ENCODE peak calls at places on chromosome 16, in eight cellular contexts. U is K562; T is SK-N-SH; E is mesenchymal stem cell; G is fibroblast of pulmonary artery; Y is A549; P is colonic mucosa; F is CD8-positive, alpha-beta T cell. V is an unnamed sample.

GRCh38 chr16:50594332-50595260 is 46.4 kb downstream of the NKD1 start:
- DNase-seq in P (no peak), U (no peak), G (no peak), E (no peak), T (no peak), Y (no peak), F (no peak), V (no peak)

GRCh38 chr16:11671676-11672075 is 3.4 kb downstream of the SNN start:
- DNase-seq in P (no peak), U (no peak), E (no peak), G (no peak), Y (no peak), T (no peak), F (no peak), V (no peak)

GRCh38 chr16:35631261-35631945 is 2172.0 kb downstream of the TP53TG3F start:
- DNase-seq in Y (no peak), F (no peak), P (no peak), E (no peak), T (no peak), U (no peak), G (no peak), V (no peak)

GRCh38 chr16:50467943-50468748 is 80.0 kb upstream of the NKD1 start:
- DNase-seq in P (no peak), T (peak), Y (no peak), F (peak), U (peak), E (no peak), G (no peak), V (no peak)

GRCh38 chr16:59201160-59201559 is 467.0 kb upstream of the GOT2 start:
- DNase-seq in G (no peak), Y (no peak), P (no peak), U (no peak), E (no peak), F (no peak), T (no peak), V (no peak)

GRCh38 chr16:9107025-9107970 is 15.9 kb downstream of the HAPSTR1 start:
- DNase-seq in P (no peak), F (no peak), G (no peak), E (no peak), T (no peak), U (no peak), Y (no peak), V (no peak)

GRCh38 chr16:11675561-11676511 is 7.6 kb downstream of the SNN start:
- DNase-seq in U (no peak), Y (peak), F (peak), E (no peak), G (no peak), T (no peak), P (peak), V (peak)

GRCh38 chr16:31006086-31006385 is 4.4 kb downstream of the STX1B start:
- DNase-seq in G (no peak), F (no peak), T (peak), E (no peak), U (no peak), P (no peak), Y (no peak), V (no peak)

GRCh38 chr16:63890723-63891122 is 1231.1 kb downstream of the CDH11 start:
- DNase-seq in F (no peak), E (no peak), G (no peak), T (no peak), Y (no peak), U (no peak), P (no peak), V (no peak)

GRCh38 chr16:86975445-86975844 is 341.7 kb downstream of the C16orf95 start:
- DNase-seq in U (peak), E (peak), P (no peak), Y (peak), T (peak), G (peak), F (no peak), V (no peak)

GRCh38 chr16:15548482-15548891 is 94.5 kb downstream of the MARF1 start:
- DNase-seq in T (no peak), Y (peak), F (no peak), P (no peak), E (no peak), U (no peak), G (no peak), V (no peak)

DNA sequence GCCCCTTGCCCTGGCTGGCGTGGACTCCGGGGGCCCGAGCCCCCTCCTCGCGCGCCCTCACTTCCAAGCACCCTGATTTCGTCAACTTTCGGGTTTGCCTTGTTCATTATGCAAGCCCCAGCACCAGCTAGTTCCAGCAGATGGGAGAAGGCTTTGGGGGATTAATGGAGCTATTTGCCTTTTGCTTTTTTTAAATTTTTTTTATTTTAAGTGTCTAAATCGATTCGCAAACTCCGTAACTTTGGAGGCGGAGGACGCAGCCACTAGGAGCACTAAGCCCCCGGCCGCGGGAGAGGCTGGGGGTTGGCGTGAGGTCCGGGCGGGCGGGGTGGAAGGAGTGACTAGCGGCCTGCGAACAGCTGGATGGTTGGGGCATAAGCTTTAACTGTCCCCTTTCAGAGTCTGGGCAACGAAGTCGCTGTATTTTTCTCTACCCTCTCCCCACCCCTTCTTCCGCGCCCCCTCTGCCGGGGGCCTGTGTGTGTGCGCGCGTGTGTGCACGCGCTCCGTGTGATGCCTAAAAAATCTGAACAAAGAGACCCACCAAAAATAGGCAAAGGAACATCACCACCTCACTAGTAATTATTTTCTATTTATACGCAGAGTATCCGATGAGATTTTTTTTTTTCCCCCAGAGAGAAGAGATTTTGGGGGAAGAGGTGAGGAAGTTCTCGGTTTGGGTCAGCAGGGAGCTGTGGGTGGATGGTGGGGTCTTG is 2.1 kb downstream of the SHISA9 start:
- DNase-seq in P (no peak), G (no peak), U (no peak), T (peak), E (no peak), Y (no peak), F (no peak), V (no peak)
- H3K4me3 ChIP-seq in P (no peak), G (no peak), U (no peak), T (no peak), E (peak), Y (peak), F (no peak), V (no peak)

GRCh38 chr16:28937222-28937876 is 5.6 kb downstream of the CD19 start:
- DNase-seq in U (no peak), P (no peak), T (no peak), F (no peak), Y (no peak), E (no peak), G (no peak), V (no peak)

GRCh38 chr16:28938721-28939120 is 7.0 kb downstream of the CD19 start:
- DNase-seq in E (no peak), G (no peak), U (no peak), Y (no peak), P (no peak), F (no peak), T (no peak), V (no peak)

GRCh38 chr16:28935924-28936783 is 4.4 kb downstream of the CD19 start:
- DNase-seq in E (peak), F (peak), Y (peak), G (peak), T (peak), U (peak), P (peak), V (peak)

GRCh38 chr16:28935333-28935732 is 3.6 kb downstream of the CD19 start:
- DNase-seq in E (no peak), U (no peak), F (no peak), P (no peak), T (no peak), G (no peak), Y (no peak), V (no peak)

DNA sequence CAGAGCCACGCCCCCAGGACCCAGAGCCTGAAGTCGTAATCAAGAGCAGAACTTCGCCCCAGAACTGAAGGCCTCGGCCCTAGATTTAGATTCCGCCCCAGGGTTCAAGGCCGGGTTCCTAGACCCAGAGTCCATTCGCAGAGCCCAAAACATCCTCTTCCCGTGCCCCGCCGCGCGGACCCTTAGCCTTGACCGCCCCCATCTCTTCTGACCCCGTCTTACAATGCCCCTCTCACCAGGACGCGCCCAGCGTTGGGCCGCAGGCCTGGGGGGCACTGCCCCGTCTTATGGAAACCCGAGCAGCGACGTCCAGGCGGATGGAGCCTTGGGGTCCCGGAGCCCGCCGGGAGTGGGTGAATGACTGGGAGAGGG is 5.0 kb downstream of the CD19 start:
- DNase-seq in P (no peak), F (no peak), Y (no peak), T (no peak), U (no peak), E (no peak), G (no peak), V (no peak)
- H3K4me3 ChIP-seq in P (no peak), F (peak), Y (no peak), T (no peak), U (no peak), E (no peak), G (no peak), V (no peak)

GRCh38 chr16:4957420-4957719 is 760 bp upstream of the SEC14L5 start:
- DNase-seq in Y (no peak), T (no peak), E (no peak), P (no peak), G (no peak), U (no peak), F (no peak), V (no peak)
- H3K4me3 ChIP-seq in Y (peak), T (peak), E (peak), P (peak), G (peak), U (peak), F (peak), V (peak)

GRCh38 chr16:2024026-2024425 is 2.7 kb upstream of the NHERF2 start:
- DNase-seq in Y (no peak), F (no peak), U (no peak), E (no peak), G (no peak), P (no peak), T (no peak), V (no peak)
- H3K4me3 ChIP-seq in Y (no peak), F (no peak), U (no peak), E (no peak), G (no peak), P (no peak), T (no peak), V (no peak)

DNA sequence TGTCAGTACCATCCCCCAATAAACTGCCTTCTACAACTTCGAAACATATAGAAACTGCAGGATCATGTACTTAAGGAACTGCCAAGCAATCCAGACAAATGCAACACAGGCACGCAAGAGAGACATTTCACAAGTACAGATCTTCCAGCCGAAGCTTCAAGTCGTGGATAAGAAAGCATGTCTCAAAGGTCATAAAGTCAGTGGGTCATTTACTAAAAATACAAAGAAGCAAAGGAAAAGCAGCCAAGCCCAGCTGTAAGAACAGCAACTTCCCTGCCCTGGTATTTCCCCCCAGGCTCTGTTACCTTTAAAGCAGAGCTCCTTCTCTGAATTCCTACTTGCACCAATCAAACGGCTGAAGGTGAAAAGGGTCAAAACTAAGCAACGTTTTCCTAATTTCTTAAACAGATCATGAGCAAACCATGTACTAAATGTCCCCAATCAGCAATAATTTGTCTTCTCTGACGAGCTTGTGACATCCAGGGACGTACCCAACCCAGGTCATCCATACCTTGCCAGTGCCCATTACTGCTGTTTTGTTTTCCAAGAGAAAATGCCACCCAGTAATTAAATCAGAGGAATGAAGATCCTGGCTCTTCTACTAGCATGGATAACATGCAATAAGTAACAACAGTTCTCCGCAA is 1.7 kb downstream of the AKTIP start:
- DNase-seq in P (no peak), G (no peak), F (no peak), T (no peak), Y (no peak), E (peak), U (no peak), V (no peak)
- H3K4me3 ChIP-seq in P (peak), G (no peak), F (peak), T (peak), Y (peak), E (peak), U (no peak), V (peak)

GRCh38 chr16:89314357-89314756 is 96.9 kb downstream of the ZNF778 start:
- DNase-seq in G (no peak), Y (no peak), F (peak), T (no peak), E (no peak), U (no peak), P (no peak), V (no peak)
- H3K4me3 ChIP-seq in G (no peak), Y (no peak), F (no peak), T (no peak), E (no peak), U (no peak), P (no peak), V (no peak)

DNA sequence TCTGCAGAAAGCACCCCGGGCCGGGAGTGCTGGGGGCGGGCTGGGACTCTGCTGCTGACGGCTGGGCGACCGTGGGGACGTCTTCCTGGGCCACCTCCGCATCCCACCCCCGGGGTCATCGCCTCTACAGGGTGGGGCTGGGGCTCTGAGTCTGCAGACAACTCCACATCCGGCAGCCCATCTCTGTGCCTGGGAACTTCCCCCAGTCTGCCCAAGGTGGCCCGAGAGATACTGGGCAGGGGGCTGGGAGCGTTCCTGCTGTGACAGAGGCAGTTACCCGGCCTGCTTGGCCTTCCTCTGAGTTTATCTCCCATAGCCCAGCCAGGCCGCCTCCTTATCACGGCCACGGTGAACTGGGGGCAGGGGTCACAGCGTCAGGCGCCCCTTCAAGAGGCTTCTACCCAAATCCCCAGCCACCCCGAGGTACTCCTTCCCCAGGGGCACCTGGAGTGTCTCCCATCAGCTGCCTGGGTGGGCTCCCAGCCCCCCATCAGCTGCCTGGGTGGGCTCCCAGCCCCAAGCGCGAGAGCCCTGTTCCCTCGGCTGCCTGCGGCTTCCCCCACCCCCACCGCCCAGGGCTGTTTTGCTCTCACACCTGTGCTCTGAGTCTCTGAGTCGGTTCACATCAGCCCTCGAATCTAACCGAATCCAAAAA is 15.5 kb upstream of the CBFA2T3 start:
- DNase-seq in Y (no peak), E (no peak), U (peak), P (no peak), G (no peak), T (no peak), F (no peak), V (no peak)
- H3K4me3 ChIP-seq in Y (no peak), E (no peak), U (peak), P (no peak), G (no peak), T (no peak), F (no peak), V (no peak)

GRCh38 chr16:4315185-4316102 is at the start of gene GLIS2:
- DNase-seq in P (peak), F (peak), Y (peak), T (peak), U (peak), E (peak), G (peak), V (no peak)
- H3K4me3 ChIP-seq in P (peak), F (peak), Y (peak), T (peak), U (peak), E (peak), G (peak), V (peak)

DNA sequence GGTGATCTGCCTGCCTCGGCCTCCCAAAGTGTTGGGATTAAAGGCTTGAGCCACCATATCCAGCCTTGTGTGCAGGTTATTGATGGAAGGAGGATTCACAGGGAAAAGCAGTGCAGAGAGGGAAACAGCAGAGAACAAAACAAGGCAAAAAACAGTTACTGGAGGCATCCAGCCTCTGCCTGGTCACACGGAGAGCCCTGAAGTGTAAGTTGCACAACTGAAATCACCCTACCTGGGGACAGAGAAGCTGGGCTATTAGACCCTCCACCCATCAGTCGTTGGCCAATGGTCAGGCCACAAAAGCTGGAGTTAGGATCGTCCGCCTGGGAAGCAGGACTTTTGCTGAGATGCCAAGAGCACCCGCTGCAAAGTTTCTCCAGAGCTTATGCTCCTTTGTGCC is 57.9 kb upstream of the BCO1 start:
- DNase-seq in U (no peak), T (no peak), F (no peak), Y (no peak), G (no peak), E (no peak), P (no peak), V (no peak)
- H3K4me3 ChIP-seq in U (no peak), T (no peak), F (no peak), Y (peak), G (no peak), E (peak), P (no peak), V (no peak)

DNA sequence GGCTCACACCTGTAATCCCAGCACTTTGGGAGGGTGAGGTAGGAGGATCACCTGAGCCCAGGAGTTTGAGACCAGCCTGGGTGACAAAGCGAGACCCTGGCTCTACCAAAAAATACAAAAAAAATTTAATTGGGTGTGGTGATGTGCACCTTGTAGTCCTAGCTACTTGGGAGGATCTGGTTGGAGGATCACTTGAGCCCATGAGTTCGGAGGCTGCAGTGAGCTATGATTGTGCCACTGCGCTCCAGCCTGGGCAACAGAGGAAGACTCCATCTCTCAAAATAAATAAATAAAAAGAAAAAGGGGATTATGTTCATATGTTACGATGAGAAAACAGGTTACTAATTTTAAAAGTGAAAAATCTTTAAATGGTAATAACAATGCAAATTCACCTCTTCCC is 996 bp downstream of the MLKL start:
- DNase-seq in P (no peak), T (no peak), G (no peak), E (no peak), F (no peak), Y (no peak), U (no peak), V (no peak)
- H3K4me3 ChIP-seq in P (peak), T (no peak), G (peak), E (peak), F (no peak), Y (peak), U (no peak), V (peak)